ENCODE peak calls at places on chromosomes 16 and 17, in four cellular contexts. L is suprapubic skin, W is transverse colon, K is psoas muscle. Z is an unnamed sample.

GRCh38 chr16:6335072-6335471 is 997.6 kb upstream of the RBFOX1 start:
- DNase-seq in L (no peak), W (no peak), K (no peak), Z (no peak)

GRCh38 chr16:25033852-25034251 is 18.7 kb upstream of the ARHGAP17 start:
- DNase-seq in L (no peak), W (no peak), K (no peak), Z (no peak)

GRCh38 chr17:38881600-38882191 is 11.8 kb downstream of the LASP1 start:
- DNase-seq in L (no peak), W (peak), K (peak), Z (peak)

GRCh38 chr17:42675348-42675983 is 1.3 kb downstream of the PLEKHH3 start:
- DNase-seq in L (no peak), W (peak), K (peak), Z (no peak)

GRCh38 chr16:12178251-12178990 is 201.9 kb downstream of the SNX29 start:
- DNase-seq in L (no peak), W (peak), K (peak), Z (no peak)

GRCh38 chr17:9924735-9925191 is 19.7 kb upstream of the RCVRN start:
- DNase-seq in L (no peak), W (no peak), K (no peak), Z (no peak)

GRCh38 chr17:47957591-47958490 is at the start of gene PRR15L:
- DNase-seq in L (no peak), W (peak), K (no peak), Z (no peak)

GRCh38 chr16:87366288-87366687 is 17.3 kb downstream of the FBXO31 start:
- DNase-seq in L (no peak), W (peak), K (no peak), Z (no peak)

GRCh38 chr16:73544266-73544665 is 496.3 kb upstream of the ZFHX3 start:
- DNase-seq in L (no peak), W (no peak), K (no peak), Z (no peak)

GRCh38 chr17:46795379-46795952 is 23.0 kb downstream of the WNT3 start:
- DNase-seq in L (no peak), W (no peak), K (no peak), Z (no peak)

GRCh38 chr16:13158427-13158826 is 257.0 kb downstream of the SHISA9 start:
- DNase-seq in L (no peak), W (no peak), K (no peak), Z (no peak)

GRCh38 chr17:38904892-38905291 is 20.5 kb upstream of the LASP1NB start:
- DNase-seq in L (no peak), W (no peak), K (no peak), Z (no peak)

GRCh38 chr16:72013389-72013788 is 4.8 kb downstream of the DHODH start:
- DNase-seq in L (no peak), W (no peak), K (peak), Z (no peak)

GRCh38 chr17:40068129-40068581 is 5.4 kb downstream of the THRA start:
- DNase-seq in L (no peak), W (no peak), K (no peak), Z (no peak)

GRCh38 chr16:12002447-12003006 is 26.0 kb downstream of the SNX29 start:
- DNase-seq in L (no peak), W (no peak), K (no peak), Z (no peak)

GRCh38 chr17:20922128-20922670 is 120.6 kb downstream of the USP22 start:
- DNase-seq in L (no peak), W (no peak), K (peak), Z (no peak)

GRCh38 chr16:3486506-3487215 is 8.6 kb downstream of the C16orf90 start:
- DNase-seq in L (no peak), W (no peak), K (no peak), Z (no peak)

GRCh38 chr16:554640-555413 is 5.4 kb upstream of the PRR35 start:
- DNase-seq in L (no peak), W (peak), K (peak), Z (no peak)

GRCh38 chr16:57773680-57774295 is 28.5 kb downstream of the KIFC3 start:
- DNase-seq in L (no peak), W (no peak), K (peak), Z (no peak)

GRCh38 chr16:51150159-51150893 is 744 bp downstream of the SALL1 start:
- DNase-seq in L (no peak), W (no peak), K (no peak), Z (no peak)

GRCh38 chr17:74192950-74193781 is 10.3 kb upstream of the RPL38 start:
- DNase-seq in L (no peak), W (peak), K (peak), Z (no peak)

GRCh38 chr16:74871608-74872007 is 97.0 kb upstream of the FA2H start:
- DNase-seq in L (no peak), W (no peak), K (no peak), Z (no peak)

GRCh38 chr16:87140211-87141200 is 176.7 kb downstream of the C16orf95 start:
- DNase-seq in L (no peak), W (no peak), K (no peak), Z (no peak)

GRCh38 chr16:46822270-46822669 is 8.7 kb downstream of the C16orf87 start:
- DNase-seq in L (no peak), W (no peak), K (no peak), Z (no peak)

GRCh38 chr17:50560931-50561750 is 626 bp downstream of the CACNA1G start:
- DNase-seq in L (no peak), W (no peak), K (no peak), Z (no peak)

GRCh38 chr17:79810138-79811027 is 13.5 kb upstream of the CBX8 start:
- DNase-seq in L (no peak), W (peak), K (peak), Z (peak)

GRCh38 chr16:73206306-73206705 is 158.4 kb upstream of the ZFHX3 start:
- DNase-seq in L (no peak), W (no peak), K (no peak), Z (no peak)

GRCh38 chr16:66409156-66409555 is 17.9 kb upstream of the BEAN1 start:
- DNase-seq in L (no peak), W (no peak), K (no peak), Z (no peak)

GRCh38 chr17:65931246-65932149 is 260.4 kb downstream of the CEP112 start:
- DNase-seq in L (no peak), W (no peak), K (no peak), Z (no peak)

GRCh38 chr16:67286441-67287235 is 7.3 kb downstream of the PLEKHG4 start:
- DNase-seq in L (no peak), W (no peak), K (no peak), Z (no peak)

GRCh38 chr17:6140188-6140587 is 70.0 kb downstream of the WSCD1 start:
- DNase-seq in L (no peak), W (no peak), K (no peak), Z (no peak)

GRCh38 chr17:55652825-55653224 is 69.8 kb downstream of the TMEM100 start:
- DNase-seq in L (no peak), W (no peak), K (no peak), Z (no peak)

GRCh38 chr16:13997933-13998332 is 73.2 kb upstream of the MRTFB start:
- DNase-seq in L (no peak), W (peak), K (no peak), Z (no peak)

GRCh38 chr17:17228521-17229279 is 8.3 kb downstream of the FLCN start:
- DNase-seq in L (no peak), W (no peak), K (peak), Z (no peak)

DNA sequence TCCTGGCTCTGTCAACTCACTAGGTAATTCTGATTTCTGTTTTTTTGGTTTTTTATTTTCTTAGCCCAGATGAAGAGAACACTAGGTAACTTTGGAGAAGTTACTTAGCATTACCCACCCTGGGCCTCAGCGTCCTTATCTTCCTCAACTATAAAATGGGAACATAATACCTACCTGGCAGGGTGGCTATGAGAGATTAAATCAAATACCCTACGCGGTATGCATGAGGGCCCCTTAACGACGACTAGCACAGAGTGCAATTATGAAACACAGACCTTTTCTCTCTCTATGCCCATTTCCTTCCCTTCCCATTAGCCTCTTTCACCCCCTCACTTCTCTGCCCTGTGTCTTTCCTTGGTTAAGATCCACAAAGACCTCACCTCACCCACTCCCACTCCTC is 11.1 kb downstream of the XPO6 start:
- DNase-seq in L (no peak), W (no peak), K (no peak), Z (no peak)
- H3K27ac ChIP-seq in L (no peak), W (no peak), K (no peak), Z (no peak)

DNA sequence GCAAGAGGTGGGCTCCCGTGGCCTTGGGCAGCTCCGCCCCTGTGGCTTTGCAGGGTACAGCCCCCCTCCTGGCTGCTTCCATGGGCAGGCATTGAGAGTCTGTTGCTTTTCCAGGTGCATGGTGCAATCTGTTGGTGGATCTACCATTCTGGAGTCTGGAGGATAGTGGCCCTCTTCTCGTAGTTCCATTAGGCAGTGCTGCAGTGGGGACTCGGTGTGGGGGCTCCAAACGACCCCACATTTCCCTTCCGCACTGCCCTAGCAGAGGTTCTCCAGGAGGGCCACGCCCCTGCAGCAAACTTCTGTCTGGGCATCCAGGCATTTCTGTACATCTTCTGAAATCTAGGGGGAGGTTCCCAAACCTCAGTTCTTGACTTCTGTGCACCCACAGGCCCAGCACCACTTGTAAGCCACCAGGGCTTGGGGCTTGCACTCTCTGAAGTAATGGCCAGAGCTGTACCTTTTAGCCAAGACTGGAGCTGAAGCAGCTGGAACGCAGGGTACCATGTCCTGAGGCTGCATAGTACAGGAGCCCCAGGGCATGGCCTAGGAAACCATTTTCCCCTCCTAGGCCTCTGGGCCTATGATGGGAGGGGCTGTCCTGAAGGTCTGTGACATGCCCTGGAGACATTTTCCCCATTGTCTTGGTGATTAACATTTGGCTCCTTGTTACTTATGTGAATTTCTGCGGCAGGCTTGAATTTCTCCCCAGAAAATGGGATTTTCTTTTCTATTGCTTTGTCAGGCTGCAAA is 6.0 kb downstream of the PRKAR1A start:
- DNase-seq in L (no peak), W (no peak), K (no peak), Z (no peak)
- H3K27ac ChIP-seq in L (no peak), W (no peak), K (peak), Z (no peak)

GRCh38 chr16:84761448-84762368 is 58.1 kb upstream of the CRISPLD2 start:
- DNase-seq in L (no peak), W (no peak), K (no peak), Z (no peak)
- H3K27ac ChIP-seq in L (no peak), W (no peak), K (no peak), Z (no peak)

GRCh38 chr17:36545093-36545464 is 360 bp downstream of the GGNBP2 start:
- DNase-seq in L (no peak), W (no peak), K (no peak), Z (no peak)
- H3K27ac ChIP-seq in L (peak), W (peak), K (peak), Z (peak)

GRCh38 chr16:69860233-69861231 is 90.6 kb upstream of the CLEC18A start:
- DNase-seq in L (no peak), W (peak), K (no peak), Z (no peak)
- H3K27ac ChIP-seq in L (peak), W (peak), K (peak), Z (no peak)

GRCh38 chr17:45131294-45131615 is 1.1 kb downstream of the PLCD3 start:
- DNase-seq in L (no peak), W (no peak), K (no peak), Z (no peak)

GRCh38 chr17:45132302-45132568 is at the start of gene PLCD3:
- DNase-seq in L (no peak), W (no peak), K (no peak), Z (no peak)

GRCh38 chr17:45130640-45131293 is 1.5 kb downstream of the PLCD3 start:
- DNase-seq in L (no peak), W (peak), K (no peak), Z (no peak)

GRCh38 chr17:45131616-45132301 is 556 bp downstream of the PLCD3 start:
- DNase-seq in L (no peak), W (peak), K (peak), Z (peak)

DNA sequence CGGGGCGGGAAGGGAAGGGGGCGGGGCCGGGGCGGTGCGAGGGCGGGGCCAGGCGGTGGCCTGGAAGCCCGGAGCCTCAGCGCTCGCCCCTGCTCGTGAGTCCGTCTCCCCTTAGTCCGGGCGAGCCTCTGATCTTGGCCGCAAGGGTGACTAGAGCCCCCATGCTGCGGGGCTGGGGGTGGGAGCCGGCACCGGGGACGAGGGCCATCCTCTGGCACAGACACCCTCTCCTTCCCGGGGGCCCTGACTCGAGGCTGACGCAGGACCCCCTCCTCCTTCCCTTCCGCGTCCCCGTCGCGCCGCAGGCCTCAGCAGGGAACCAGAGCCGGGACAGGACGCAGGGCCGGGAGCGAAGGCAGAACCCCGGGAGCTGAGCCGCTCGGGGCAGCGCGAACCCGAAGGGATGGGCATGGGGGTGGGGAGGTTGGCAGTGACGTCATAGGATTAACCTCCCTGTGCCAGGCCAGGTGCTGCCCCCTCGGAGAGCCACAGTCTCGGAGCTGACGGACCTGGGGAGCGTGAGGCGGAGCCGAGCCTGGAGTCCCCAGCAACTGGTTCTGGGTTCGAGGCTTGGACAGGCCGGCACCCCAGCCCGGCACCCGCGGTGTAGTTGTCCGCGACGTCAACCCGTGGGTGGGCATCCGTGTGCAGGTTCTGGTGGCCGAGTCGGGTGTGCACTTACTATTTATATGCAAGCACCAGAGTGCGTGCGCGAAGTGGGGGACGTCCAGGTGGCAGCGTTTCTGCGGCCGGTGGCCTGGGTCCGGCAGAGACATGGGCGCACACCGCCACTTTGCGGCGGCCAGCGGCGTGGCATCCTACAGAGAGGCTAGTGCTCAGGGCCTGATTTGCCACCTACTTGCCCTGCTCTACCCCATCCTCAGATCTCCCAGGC is 501 bp upstream of the PLCD3 start:
- DNase-seq in L (peak), W (peak), K (peak), Z (peak)
- H3K27ac ChIP-seq in L (peak), W (peak), K (peak), Z (peak)

DNA sequence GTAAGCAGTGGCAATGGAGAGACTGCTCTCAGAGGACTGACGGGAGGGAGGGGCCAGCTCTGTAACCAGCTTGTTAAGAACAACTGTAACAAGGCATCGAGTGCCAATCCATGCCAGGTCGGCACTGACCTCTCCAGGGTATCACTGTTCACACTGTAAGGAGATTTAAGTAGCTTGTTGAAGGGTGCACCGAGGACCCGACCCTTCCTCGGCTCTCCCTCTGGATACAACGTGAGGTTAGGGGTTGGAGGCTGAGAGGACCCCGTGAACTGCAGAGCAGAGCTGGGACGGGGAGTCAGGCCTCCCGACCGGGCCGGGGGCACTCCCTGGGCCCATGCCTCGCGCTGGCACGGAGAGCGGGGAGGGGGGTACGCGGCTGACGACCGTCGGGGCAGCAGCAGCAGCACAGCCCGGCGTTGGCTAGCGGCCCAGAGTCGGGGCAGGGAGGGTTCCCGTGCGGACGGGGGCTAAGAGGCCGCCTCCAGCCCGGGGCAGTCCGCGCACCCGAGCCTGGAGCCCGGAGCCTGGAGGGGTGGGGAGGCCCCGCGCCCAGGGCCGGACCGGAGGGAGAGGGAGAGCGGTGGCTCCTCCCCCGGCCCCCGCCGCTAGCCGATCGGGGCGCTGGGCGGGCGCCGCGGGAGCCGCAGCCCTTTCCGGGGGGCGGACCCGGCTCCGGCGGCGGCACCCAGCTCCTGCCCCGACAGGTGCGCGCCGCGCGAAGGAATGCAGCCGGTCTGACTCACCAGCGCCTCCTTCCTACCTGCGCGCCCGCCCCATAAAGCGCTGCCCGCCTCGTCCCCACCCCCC is at the start of gene ITGB4:
- DNase-seq in L (no peak), W (peak), K (no peak), Z (peak)
- H3K27ac ChIP-seq in L (peak), W (peak), K (peak), Z (peak)

GRCh38 chr16:23858496-23859062 is 22.8 kb downstream of the PRKCB start:
- DNase-seq in L (no peak), W (no peak), K (no peak), Z (no peak)
- H3K27ac ChIP-seq in L (no peak), W (no peak), K (no peak), Z (no peak)

GRCh38 chr17:1765576-1765975 is 3.7 kb downstream of the SERPINF1 start:
- DNase-seq in L (no peak), W (no peak), K (no peak), Z (no peak)
- H3K27ac ChIP-seq in L (peak), W (peak), K (peak), Z (no peak)

GRCh38 chr16:88692861-88693260 is 6.6 kb upstream of the SNAI3 start:
- DNase-seq in L (no peak), W (no peak), K (no peak), Z (no peak)

GRCh38 chr16:88695218-88695617 is 8.9 kb upstream of the SNAI3 start:
- DNase-seq in L (no peak), W (no peak), K (no peak), Z (no peak)

GRCh38 chr16:88693420-88694177 is 7.3 kb upstream of the SNAI3 start:
- DNase-seq in L (no peak), W (no peak), K (no peak), Z (no peak)

GRCh38 chr16:88695753-88696152 is 9.4 kb upstream of the SNAI3 start:
- DNase-seq in L (no peak), W (no peak), K (no peak), Z (no peak)

DNA sequence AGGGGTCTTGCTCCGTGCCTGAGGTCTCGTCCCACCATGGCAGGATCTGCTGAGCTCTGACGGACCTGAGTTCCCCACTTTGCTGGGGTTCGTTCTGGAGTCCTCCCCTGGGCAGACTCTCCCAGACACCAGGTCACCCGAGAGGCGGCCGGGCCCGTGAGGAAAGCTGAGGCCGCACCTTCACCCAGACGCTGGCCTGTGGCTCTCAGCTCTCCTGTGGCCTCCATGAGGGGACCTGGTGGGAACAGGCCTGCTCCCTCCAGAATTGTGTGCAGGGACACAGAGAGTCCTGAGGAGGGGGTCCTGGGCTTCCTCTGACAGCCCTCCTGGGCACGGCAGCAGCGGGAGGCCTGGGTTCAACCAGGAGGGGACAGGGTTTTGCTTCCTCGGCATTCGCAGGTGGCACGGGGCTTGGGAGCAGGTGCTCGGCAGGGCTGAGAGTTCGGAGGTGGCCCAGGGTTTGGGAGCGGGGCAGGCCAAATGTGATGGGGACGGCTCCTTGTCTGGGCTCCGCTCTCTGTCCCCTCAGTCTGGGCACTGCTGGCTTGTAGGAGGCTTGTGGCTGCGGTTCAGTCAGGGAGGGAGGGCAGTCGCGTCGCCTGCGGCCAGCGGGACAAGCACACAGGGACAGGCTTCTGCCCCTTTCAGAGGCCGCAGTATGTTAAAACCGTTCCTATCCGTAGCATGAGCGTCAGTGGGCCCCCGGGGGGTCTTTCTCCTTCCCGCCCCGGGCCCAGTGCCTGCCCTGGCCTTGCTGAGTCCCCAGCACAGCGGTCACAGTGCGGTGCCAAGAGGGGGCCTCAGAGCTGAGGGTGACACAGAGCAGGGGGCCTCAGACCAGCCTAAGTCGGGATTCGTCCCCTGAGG is 8.1 kb upstream of the SNAI3 start:
- DNase-seq in L (no peak), W (no peak), K (no peak), Z (no peak)
- H3K27ac ChIP-seq in L (no peak), W (no peak), K (no peak), Z (no peak)

Z was measured in Peyer's patch.